ENCODE peak calls at places on chromosomes 7 and 10, in seven cellular contexts. Q is stomach, L is HepG2, W is ovary, U is A549, Y is gastrocnemius medialis, E is endothelial cell of umbilical vein. P is an unnamed sample.

GRCh38 chr7:151058766-151059361 is 525 bp upstream of the SLC4A2 start:
- DNase-seq in Q (no peak), L (no peak), W (no peak), U (no peak), Y (no peak), E (peak; percentile 35), P (no peak)

GRCh38 chr7:92179393-92179924 is 517 bp upstream of the LRRD1 start:
- DNase-seq in Q (no peak), L (no peak), W (peak; percentile 16), U (no peak), Y (no peak), E (no peak), P (peak; percentile 31)

GRCh38 chr10:12484945-12485805 is 135.8 kb downstream of the CAMK1D start:
- DNase-seq in Q (peak; percentile 34), L (peak; percentile 13), W (no peak), U (no peak), Y (no peak), E (no peak), P (no peak)

GRCh38 chr10:101595591-101596433 is 7.7 kb downstream of the DPCD start:
- DNase-seq in Q (no peak), L (no peak), W (no peak), U (no peak), Y (no peak), E (no peak), P (no peak)

GRCh38 chr7:150341263-150342118 is at the start of gene RARRES2:
- DNase-seq in Q (peak; percentile 51), L (peak; percentile 49), W (peak; percentile 95), U (no peak), Y (no peak), E (no peak), P (peak; percentile 62)

GRCh38 chr10:97689637-97690036 is 2.6 kb upstream of the AVPI1 start:
- DNase-seq in Q (peak; percentile 38), L (no peak), W (no peak), U (peak; percentile 55), Y (no peak), E (no peak), P (no peak)

GRCh38 chr7:116438274-116438673 is 61.3 kb upstream of the CAV2 start:
- DNase-seq in Q (peak; percentile 33), L (peak; percentile 4), W (no peak), U (peak; percentile 27), Y (no peak), E (peak; percentile 46), P (no peak)

GRCh38 chr10:118465300-118465874 is 123.3 kb upstream of the FAM204A start:
- DNase-seq in Q (no peak), L (no peak), W (no peak), U (no peak), Y (no peak), E (no peak), P (no peak)

GRCh38 chr7:50335795-50336754 is 31.6 kb downstream of the IKZF1 start:
- DNase-seq in Q (no peak), L (no peak), W (no peak), U (no peak), Y (no peak), E (no peak), P (no peak)

GRCh38 chr7:151993977-151994676 is 31.3 kb upstream of the GALNT11 start:
- DNase-seq in Q (no peak), L (no peak), W (no peak), U (no peak), Y (no peak), E (no peak), P (no peak)

GRCh38 chr10:30587522-30588031 is 42.0 kb downstream of the LYZL2 start:
- DNase-seq in Q (peak; percentile 78), L (peak; percentile 17), W (no peak), U (no peak), Y (peak; percentile 9), E (no peak), P (peak; percentile 16)

GRCh38 chr7:146172112-146172511 is 55.5 kb downstream of the CNTNAP2 start:
- DNase-seq in Q (no peak), L (no peak), W (no peak), U (no peak), Y (no peak), E (no peak), P (no peak)

GRCh38 chr10:77321868-77322267 is 315.7 kb downstream of the KCNMA1 start:
- DNase-seq in Q (no peak), L (no peak), W (no peak), U (no peak), Y (no peak), E (no peak), P (no peak)

GRCh38 chr7:27172388-27172774 is 1.7 kb downstream of the HOXA10 start:
- DNase-seq in Q (no peak), L (no peak), W (peak; percentile 17), U (no peak), Y (peak; percentile 1), E (peak; percentile 69), P (no peak)

GRCh38 chr7:40015790-40016296 is 65.8 kb downstream of the CDK13 start:
- DNase-seq in Q (no peak), L (peak; percentile 14), W (peak; percentile 32), U (no peak), Y (no peak), E (peak; percentile 53), P (peak; percentile 49)

GRCh38 chr10:33556103-33556502 is 221.6 kb upstream of the NRP1 start:
- DNase-seq in Q (no peak), L (no peak), W (no peak), U (no peak), Y (no peak), E (no peak), P (no peak)

GRCh38 chr7:99864041-99864440 is 12.8 kb downstream of the OR2AE1 start:
- DNase-seq in Q (no peak), L (no peak), W (no peak), U (no peak), Y (no peak), E (no peak), P (no peak)

GRCh38 chr7:130363156-130363847 is 17.0 kb upstream of the CPA1 start:
- DNase-seq in Q (no peak), L (peak; percentile 76), W (no peak), U (peak; percentile 62), Y (peak; percentile 48), E (no peak), P (no peak)

GRCh38 chr7:42237162-42237821 is at the start of gene GLI3:
- DNase-seq in Q (peak; percentile 58), L (no peak), W (peak; percentile 90), U (peak; percentile 60), Y (peak; percentile 68), E (peak; percentile 90), P (peak; percentile 83)

GRCh38 chr10:1374501-1374900 is 318.3 kb downstream of the WDR37 start:
- DNase-seq in Q (no peak), L (no peak), W (no peak), U (no peak), Y (no peak), E (no peak), P (no peak)

GRCh38 chr10:68153473-68154210 is 44.4 kb downstream of the MYPN start:
- DNase-seq in Q (peak; percentile 32), L (peak; percentile 78), W (no peak), U (peak; percentile 97), Y (peak; percentile 52), E (peak; percentile 94), P (peak; percentile 61)

DNA sequence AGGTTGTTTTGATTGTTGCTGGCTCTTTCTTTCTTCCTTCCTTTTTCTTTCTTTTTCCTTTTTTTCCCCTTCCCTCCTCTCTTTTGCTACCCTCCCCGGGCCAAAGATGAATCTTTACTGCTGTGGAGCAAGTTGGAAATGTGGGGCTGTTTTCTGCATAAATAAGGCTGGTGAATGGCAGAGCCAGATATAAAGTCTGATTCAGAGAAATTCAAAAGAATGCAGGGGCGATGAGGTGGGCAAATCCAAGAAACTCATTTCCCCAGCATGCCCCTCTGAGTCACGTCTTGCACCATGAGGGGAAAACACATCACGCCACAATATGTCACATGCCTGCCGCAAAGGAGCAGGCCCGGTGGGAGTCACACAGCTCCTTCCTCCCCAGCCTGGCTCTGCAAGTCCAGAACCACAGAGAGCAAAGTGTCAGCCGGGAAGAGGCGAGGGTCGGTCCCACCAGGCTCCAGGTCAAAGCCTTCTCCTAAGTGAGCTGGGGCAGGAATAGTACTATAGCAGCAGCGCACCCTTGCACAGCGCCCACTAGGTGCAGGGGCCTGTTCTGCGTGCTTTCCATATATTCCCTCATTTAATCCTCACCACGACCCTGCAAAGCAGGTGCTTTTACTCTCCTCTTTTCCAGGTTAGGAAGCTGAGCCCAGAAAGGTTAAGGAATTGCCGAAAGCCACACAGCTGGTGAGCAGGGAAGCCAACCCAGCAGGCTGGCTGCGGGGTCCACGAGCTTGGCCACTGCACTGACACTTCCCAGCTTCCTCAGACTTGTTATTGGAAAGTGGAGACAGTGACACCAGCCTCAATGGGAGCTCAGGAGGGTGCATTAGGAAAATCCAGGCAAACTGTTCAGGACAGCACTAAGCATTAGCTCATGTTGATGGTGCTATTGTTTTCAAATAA is 94.1 kb upstream of the ZMIZ1 start:
- DNase-seq in Q (peak; percentile 52), L (peak; percentile 76), W (peak; percentile 61), U (peak; percentile 82), Y (peak; percentile 66), E (peak; percentile 94), P (peak; percentile 46)
- TF ChIP-seq POLR2A in Q (no peak), L (no peak), W (no peak), U (no peak), Y (peak; percentile 36), E (no peak), P (no peak)

GRCh38 chr7:134892963-134893362 is 93.3 kb upstream of the AGBL3 start:
- DNase-seq in Q (no peak), L (peak; percentile 50), W (no peak), U (no peak), Y (no peak), E (no peak), P (no peak)
- H3K4me3 ChIP-seq in Q (peak overlapping the region; percentile 32), L (peak overlapping the region; percentile 77), W (peak overlapping the region; percentile 50), U (peak overlapping the region; percentile 65), Y (peak overlapping the region; percentile 51), E (no peak overlapping the region), P (no peak overlapping the region)

DNA sequence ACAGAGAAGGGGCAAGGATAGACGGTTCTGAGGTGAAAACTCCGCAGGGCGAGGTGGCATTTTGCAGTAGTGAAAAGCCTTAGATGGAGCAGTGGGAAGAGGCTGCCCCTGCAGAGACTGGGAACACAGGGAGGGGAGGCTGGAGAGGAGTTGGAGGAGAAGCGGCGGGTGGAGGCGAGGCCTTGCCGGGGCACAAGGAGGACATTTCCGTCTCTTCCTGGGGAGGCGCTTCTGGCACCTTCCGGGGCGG is 42.6 kb downstream of the LDB3 start:
- DNase-seq in Q (no peak), L (no peak), W (no peak), U (no peak), Y (no peak), E (no peak), P (no peak)
- TF ChIP-seq POLR2A in Q (no peak), L (peak; percentile 31), W (no peak), U (no peak), Y (no peak), E (no peak), P (no peak)

DNA sequence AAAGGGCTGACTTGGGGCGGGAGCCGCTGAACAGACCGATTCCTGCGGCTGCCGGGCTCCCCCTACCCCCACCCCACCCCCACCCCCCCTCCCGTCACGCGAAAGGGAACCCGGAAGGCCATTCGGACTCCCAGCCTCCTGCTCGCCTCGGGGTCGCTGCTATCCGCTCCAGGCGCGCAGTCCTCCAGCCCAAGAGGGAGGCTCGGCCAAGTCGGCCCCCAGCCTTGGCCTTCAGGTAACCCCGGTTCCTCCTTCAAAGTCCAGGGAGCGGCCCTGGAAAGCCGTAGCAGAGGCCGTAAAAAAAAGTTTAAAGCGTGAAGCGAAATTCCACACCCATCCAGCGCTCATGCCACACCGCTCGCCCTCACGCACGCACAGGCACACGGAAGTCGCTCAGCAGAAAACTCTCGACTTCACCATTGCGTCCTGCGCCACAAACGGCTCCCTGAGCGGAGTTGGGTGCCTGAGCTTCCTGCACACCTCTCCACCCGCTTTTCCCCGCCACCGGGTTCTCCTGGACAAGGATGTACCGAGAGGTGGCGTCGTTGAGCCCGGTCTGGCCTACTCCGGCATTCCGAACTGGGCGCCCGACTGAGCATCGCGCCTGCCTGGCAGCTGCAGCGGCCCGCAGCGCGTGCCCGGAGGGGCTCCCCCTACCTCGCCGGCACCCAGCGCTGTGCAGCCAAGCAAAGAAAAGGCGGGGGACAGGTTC is 1.4 kb downstream of the SORCS3 start:
- DNase-seq in Q (no peak), L (peak; percentile 28), W (no peak), U (peak; percentile 46), Y (no peak), E (no peak), P (peak; percentile 76)
- H3K4me3 ChIP-seq in Q (peak overlapping the region; percentile 18), L (no peak overlapping the region), W (no peak overlapping the region), U (peak overlapping the region; percentile 34), Y (no peak overlapping the region), E (no peak overlapping the region), P (peak overlapping the region; percentile 9)

P was measured in testis.